ENCODE peak calls at places on chromosomes 13 and 19, in nine cellular contexts. A, K, H, P, T, Z, J, L and Q are unnamed samples.

GRCh38 chr19:33024398-33024797 is 40.3 kb downstream of the RHPN2 start:
- DNase-seq in A (no peak), K (no peak), H (no peak), P (no peak), T (no peak), Z (no peak), J (no peak), L (no peak), Q (no peak)

GRCh38 chr13:62510906-62511655 is 1095.4 kb upstream of the PCDH20 start:
- DNase-seq in A (no peak), K (no peak), H (no peak), P (no peak), T (no peak), Z (no peak), J (no peak), L (no peak), Q (no peak)

GRCh38 chr13:45403081-45403480 is 15.1 kb downstream of the SLC25A30 start:
- DNase-seq in A (no peak), K (no peak), H (no peak), P (no peak), T (no peak), Z (no peak), J (no peak), L (no peak), Q (no peak)

GRCh38 chr19:6739884-6740588 is 556 bp downstream of the TRIP10 start:
- DNase-seq in A (no peak), K (peak; percentile 65), H (peak; percentile 74), P (no peak), T (no peak), Z (peak; percentile 85), J (peak; percentile 75), L (no peak), Q (no peak)

GRCh38 chr13:48730971-48731658 is 77.4 kb downstream of the CYSLTR2 start:
- DNase-seq in A (peak; percentile 89), K (no peak), H (peak; percentile 9), P (peak; percentile 40), T (peak; percentile 35), Z (no peak), J (no peak), L (peak; percentile 48), Q (no peak)

GRCh38 chr13:40665754-40666057 is 735 bp downstream of the FOXO1 start:
- DNase-seq in A (peak; percentile 44), K (no peak), H (no peak), P (no peak), T (peak; percentile 55), Z (no peak), J (no peak), L (no peak), Q (no peak)

GRCh38 chr13:109394311-109394988 is 391.9 kb downstream of the IRS2 start:
- DNase-seq in A (no peak), K (no peak), H (no peak), P (no peak), T (no peak), Z (no peak), J (no peak), L (peak; percentile 57), Q (peak; percentile 30)

GRCh38 chr13:44734204-44734707 is 158.1 kb upstream of the TSC22D1 start:
- DNase-seq in A (peak; percentile 80), K (no peak), H (no peak), P (no peak), T (no peak), Z (peak; percentile 80), J (no peak), L (peak; percentile 49), Q (no peak)

GRCh38 chr19:17076539-17076919 is 952 bp downstream of the MYO9B start:
- DNase-seq in A (peak; percentile 32), K (peak; percentile 65), H (peak; percentile 29), P (no peak), T (no peak), Z (peak; percentile 62), J (no peak), L (no peak), Q (no peak)

GRCh38 chr13:92074658-92075057 is 676.2 kb downstream of the GPC5 start:
- DNase-seq in A (peak; percentile 15), K (no peak), H (peak; percentile 68), P (no peak), T (peak; percentile 48), Z (no peak), J (no peak), L (no peak), Q (no peak)

GRCh38 chr13:101545521-101545920 is 93.0 kb downstream of the ITGBL1 start:
- DNase-seq in A (no peak), K (no peak), H (no peak), P (no peak), T (no peak), Z (no peak), J (no peak), L (peak; percentile 35), Q (no peak)

GRCh38 chr19:44539236-44539819 is 9.9 kb upstream of the CEACAM20 start:
- DNase-seq in A (peak; percentile 74), K (no peak), H (no peak), P (no peak), T (no peak), Z (no peak), J (no peak), L (peak; percentile 23), Q (no peak)

GRCh38 chr19:41646589-41647204 is 19.8 kb upstream of the CEACAM4 start:
- DNase-seq in A (no peak), K (no peak), H (no peak), P (no peak), T (peak; percentile 25), Z (peak; percentile 92), J (no peak), L (no peak), Q (no peak)

GRCh38 chr19:56252699-56253422 is 19.7 kb upstream of the EDDM13 start:
- DNase-seq in A (peak; percentile 86), K (peak; percentile 84), H (peak; percentile 91), P (peak; percentile 29), T (peak; percentile 90), Z (peak; percentile 94), J (peak; percentile 81), L (peak; percentile 43), Q (peak; percentile 64)
- H3K4me3 ChIP-seq in A (no peak overlapping the region), K (no peak overlapping the region), H (no peak overlapping the region), P (no peak overlapping the region), T (no peak overlapping the region), Z (no peak overlapping the region), J (no peak overlapping the region), L (no peak overlapping the region), Q (no peak overlapping the region)

GRCh38 chr13:110913911-110914292 is 967 bp downstream of the ANKRD10 start:
- DNase-seq in A (peak; percentile 47), K (no peak), H (no peak), P (no peak), T (no peak), Z (no peak), J (no peak), L (no peak), Q (peak; percentile 70)

GRCh38 chr13:110915057-110915873 is at the start of gene ANKRD10:
- DNase-seq in A (peak; percentile 97), K (peak; percentile 99), H (peak; percentile 100), P (peak; percentile 94), T (peak; percentile 98), Z (peak; percentile 100), J (peak; percentile 100), L (peak; percentile 98), Q (peak; percentile 98)

GRCh38 chr13:110916671-110917142 is 1.8 kb upstream of the ANKRD10 start:
- DNase-seq in A (peak; percentile 8), K (no peak), H (no peak), P (peak; percentile 76), T (no peak), Z (no peak), J (no peak), L (peak; percentile 36), Q (no peak)

GRCh38 chr13:110914293-110915056 is 394 bp downstream of the ANKRD10 start:
- DNase-seq in A (peak; percentile 61), K (peak; percentile 90), H (peak; percentile 90), P (no peak), T (peak; percentile 82), Z (peak; percentile 95), J (peak; percentile 87), L (peak; percentile 67), Q (peak; percentile 72)

GRCh38 chr13:110915874-110916670 is 1.2 kb upstream of the ANKRD10 start:
- DNase-seq in A (peak; percentile 70), K (no peak), H (no peak), P (peak; percentile 46), T (no peak), Z (no peak), J (no peak), L (peak; percentile 31), Q (no peak)
- H3K4me3 ChIP-seq in A (peak overlapping the region; percentile 81), K (peak overlapping the region; percentile 76), H (peak overlapping the region; percentile 93), P (peak overlapping the region; percentile 57), T (peak overlapping the region; percentile 99), Z (peak overlapping the region; percentile 97), J (peak overlapping the region; percentile 78), L (peak overlapping the region; percentile 50), Q (peak overlapping the region; percentile 96)

GRCh38 chr13:106499905-106500304 is 35.6 kb downstream of the EFNB2 start:
- DNase-seq in A (peak; percentile 48), K (no peak), H (no peak), P (no peak), T (no peak), Z (no peak), J (no peak), L (peak; percentile 25), Q (no peak)

GRCh38 chr13:106498158-106498557 is 37.3 kb downstream of the EFNB2 start:
- DNase-seq in A (no peak), K (no peak), H (no peak), P (no peak), T (no peak), Z (no peak), J (no peak), L (no peak), Q (no peak)

GRCh38 chr13:106499113-106499512 is 36.3 kb downstream of the EFNB2 start:
- DNase-seq in A (no peak), K (no peak), H (no peak), P (no peak), T (no peak), Z (no peak), J (no peak), L (no peak), Q (no peak)

GRCh38 chr13:106498571-106498970 is 36.9 kb downstream of the EFNB2 start:
- DNase-seq in A (no peak), K (no peak), H (no peak), P (no peak), T (no peak), Z (no peak), J (no peak), L (no peak), Q (no peak)

GRCh38 chr13:106500450-106500849 is 35.0 kb downstream of the EFNB2 start:
- DNase-seq in A (no peak), K (no peak), H (no peak), P (no peak), T (no peak), Z (no peak), J (no peak), L (no peak), Q (no peak)
- H3K4me3 ChIP-seq in A (no peak overlapping the region), K (no peak overlapping the region), H (no peak overlapping the region), P (no peak overlapping the region), T (no peak overlapping the region), Z (no peak overlapping the region), J (no peak overlapping the region), L (no peak overlapping the region), Q (no peak overlapping the region)

GRCh38 chr19:50026550-50026906 is 723 bp downstream of the ZNF473 start:
- DNase-seq in A (no peak), K (no peak), H (no peak), P (no peak), T (no peak), Z (no peak), J (no peak), L (no peak), Q (no peak)
- H3K4me3 ChIP-seq in A (peak overlapping the region; percentile 96), K (peak overlapping the region; percentile 91), H (peak overlapping the region; percentile 93), P (peak overlapping the region; percentile 97), T (peak overlapping the region; percentile 79), Z (peak overlapping the region; percentile 62), J (peak overlapping the region; percentile 65), L (peak overlapping the region; percentile 100), Q (peak overlapping the region; percentile 65)

GRCh38 chr19:10543059-10543419 is 665 bp upstream of the ATG4D start:
- DNase-seq in A (no peak), K (no peak), H (peak; percentile 12), P (no peak), T (no peak), Z (no peak), J (no peak), L (no peak), Q (no peak)
- H3K4me3 ChIP-seq in A (peak overlapping the region; percentile 83), K (peak overlapping the region; percentile 96), H (peak overlapping the region; percentile 93), P (no peak overlapping the region), T (peak overlapping the region; percentile 95), Z (no peak overlapping the region), J (peak overlapping the region; percentile 99), L (peak overlapping the region; percentile 86), Q (peak overlapping the region; percentile 100)